ENCODE peak calls at places on chromosomes 13 and 19, in six cellular contexts. One of them, this sample, is unnamed.
A peak's percentile ranks its signal among the peaks of the same experiment; 100 is the strongest.

GRCh38 chr13:74647211-74647610 is 513.0 kb upstream of the KLF12 start:
- DNase-seq in AG10803: no peak
- DNase-seq in nephron progenitor cell: no peak
- DNase-seq in choroid plexus epithelial cell: no peak
- DNase-seq in body of pancreas: no peak
- DNase-seq in upper lobe of right lung: no peak
- DNase-seq in this sample: no peak

GRCh38 chr13:52599853-52600603 is 42.2 kb upstream of the HNRNPA1L2 start:
- DNase-seq in nephron progenitor cell: peak; percentile 77
- DNase-seq in upper lobe of right lung: peak; percentile 73
- DNase-seq in choroid plexus epithelial cell: peak; percentile 41
- DNase-seq in AG10803: peak; percentile 6
- DNase-seq in body of pancreas: peak; percentile 32
- DNase-seq in this sample: peak; percentile 54

GRCh38 chr19:39192846-39193245 is 3.9 kb upstream of the NCCRP1 start:
- DNase-seq in upper lobe of right lung: no peak
- DNase-seq in AG10803: no peak
- DNase-seq in choroid plexus epithelial cell: peak; percentile 4
- DNase-seq in nephron progenitor cell: no peak
- DNase-seq in body of pancreas: no peak
- DNase-seq in this sample: no peak

GRCh38 chr19:1521636-1522035 is 2.2 kb upstream of the PLK5 start:
- DNase-seq in upper lobe of right lung: no peak
- DNase-seq in choroid plexus epithelial cell: no peak
- DNase-seq in body of pancreas: no peak
- DNase-seq in AG10803: no peak
- DNase-seq in nephron progenitor cell: no peak
- DNase-seq in this sample: no peak

GRCh38 chr13:109529964-109530363 is 256.4 kb downstream of the IRS2 start:
- DNase-seq in choroid plexus epithelial cell: no peak
- DNase-seq in upper lobe of right lung: no peak
- DNase-seq in body of pancreas: no peak
- DNase-seq in AG10803: no peak
- DNase-seq in nephron progenitor cell: no peak
- DNase-seq in this sample: no peak

GRCh38 chr13:95164830-95165229 is 136.4 kb downstream of the ABCC4 start:
- DNase-seq in AG10803: no peak
- DNase-seq in upper lobe of right lung: no peak
- DNase-seq in nephron progenitor cell: no peak
- DNase-seq in choroid plexus epithelial cell: no peak
- DNase-seq in body of pancreas: no peak
- DNase-seq in this sample: no peak

GRCh38 chr19:38057954-38058690 is 151.1 kb downstream of the SIPA1L3 start:
- DNase-seq in upper lobe of right lung: peak; percentile 87
- DNase-seq in AG10803: no peak
- DNase-seq in body of pancreas: peak; percentile 81
- DNase-seq in choroid plexus epithelial cell: no peak
- DNase-seq in nephron progenitor cell: no peak
- DNase-seq in this sample: no peak

GRCh38 chr13:65532231-65532630 is 1697.9 kb downstream of the PCDH9 start:
- DNase-seq in upper lobe of right lung: no peak
- DNase-seq in nephron progenitor cell: no peak
- DNase-seq in body of pancreas: no peak
- DNase-seq in AG10803: no peak
- DNase-seq in choroid plexus epithelial cell: no peak
- DNase-seq in this sample: no peak

GRCh38 chr19:45881909-45882528 is 3.9 kb downstream of the IRF2BP1 start:
- DNase-seq in AG10803: no peak
- DNase-seq in body of pancreas: peak; percentile 87
- DNase-seq in choroid plexus epithelial cell: no peak
- DNase-seq in upper lobe of right lung: no peak
- DNase-seq in nephron progenitor cell: no peak
- DNase-seq in this sample: no peak

GRCh38 chr13:92510416-92510815 is 716.2 kb upstream of the GPC6 start:
- DNase-seq in nephron progenitor cell: no peak
- DNase-seq in body of pancreas: no peak
- DNase-seq in upper lobe of right lung: no peak
- DNase-seq in AG10803: no peak
- DNase-seq in choroid plexus epithelial cell: peak; percentile 88
- DNase-seq in this sample: no peak

GRCh38 chr19:325937-326565 is 18.5 kb downstream of the MIER2 start:
- DNase-seq in choroid plexus epithelial cell: no peak
- DNase-seq in AG10803: no peak
- DNase-seq in body of pancreas: no peak
- DNase-seq in upper lobe of right lung: peak; percentile 60
- DNase-seq in nephron progenitor cell: no peak
- DNase-seq in this sample: no peak

GRCh38 chr13:109720758-109721184 is 65.6 kb downstream of the IRS2 start:
- DNase-seq in nephron progenitor cell: no peak
- DNase-seq in body of pancreas: no peak
- DNase-seq in upper lobe of right lung: no peak
- DNase-seq in choroid plexus epithelial cell: no peak
- DNase-seq in AG10803: no peak
- DNase-seq in this sample: no peak

GRCh38 chr19:42316223-42317211 is 3.4 kb downstream of the TMEM145 start:
- DNase-seq in choroid plexus epithelial cell: peak; percentile 42
- DNase-seq in body of pancreas: no peak
- DNase-seq in nephron progenitor cell: no peak
- DNase-seq in upper lobe of right lung: peak; percentile 80
- DNase-seq in AG10803: peak; percentile 44
- DNase-seq in this sample: no peak

GRCh38 chr13:41098761-41099160 is 33.8 kb downstream of the KBTBD6 start:
- DNase-seq in nephron progenitor cell: no peak
- DNase-seq in choroid plexus epithelial cell: no peak
- DNase-seq in upper lobe of right lung: no peak
- DNase-seq in AG10803: no peak
- DNase-seq in body of pancreas: no peak
- DNase-seq in this sample: no peak

GRCh38 chr19:1355974-1356865 is 27.5 kb upstream of the NDUFS7 start:
- DNase-seq in choroid plexus epithelial cell: peak; percentile 14
- DNase-seq in upper lobe of right lung: no peak
- DNase-seq in nephron progenitor cell: no peak
- DNase-seq in body of pancreas: no peak
- DNase-seq in AG10803: peak; percentile 66
- DNase-seq in this sample: no peak

GRCh38 chr13:40273173-40274000 is 393.1 kb downstream of the FOXO1 start:
- DNase-seq in choroid plexus epithelial cell: no peak
- DNase-seq in upper lobe of right lung: no peak
- DNase-seq in body of pancreas: no peak
- DNase-seq in AG10803: no peak
- DNase-seq in nephron progenitor cell: no peak
- DNase-seq in this sample: no peak

GRCh38 chr19:10686661-10687517 is 14.3 kb upstream of the QTRT1 start:
- DNase-seq in nephron progenitor cell: no peak
- DNase-seq in AG10803: no peak
- DNase-seq in choroid plexus epithelial cell: peak; percentile 18
- DNase-seq in upper lobe of right lung: no peak
- DNase-seq in body of pancreas: no peak
- DNase-seq in this sample: no peak

GRCh38 chr13:110625771-110626321 is 10.5 kb downstream of the NAXD start:
- DNase-seq in choroid plexus epithelial cell: no peak
- DNase-seq in body of pancreas: no peak
- DNase-seq in nephron progenitor cell: no peak
- DNase-seq in upper lobe of right lung: no peak
- DNase-seq in AG10803: no peak
- DNase-seq in this sample: no peak

GRCh38 chr19:9917322-9917721 is 19.0 kb downstream of the OLFM2 start:
- DNase-seq in nephron progenitor cell: peak; percentile 36
- DNase-seq in choroid plexus epithelial cell: peak; percentile 70
- DNase-seq in AG10803: peak; percentile 46
- DNase-seq in upper lobe of right lung: no peak
- DNase-seq in body of pancreas: peak; percentile 29
- DNase-seq in this sample: peak; percentile 44

GRCh38 chr13:46556380-46556779 is 3.4 kb downstream of the LRCH1 start:
- DNase-seq in upper lobe of right lung: no peak
- DNase-seq in body of pancreas: no peak
- DNase-seq in choroid plexus epithelial cell: no peak
- DNase-seq in nephron progenitor cell: no peak
- DNase-seq in AG10803: no peak
- DNase-seq in this sample: no peak

GRCh38 chr19:2613507-2614295 is 88.8 kb downstream of the GNG7 start:
- DNase-seq in AG10803: peak; percentile 41
- DNase-seq in body of pancreas: peak; percentile 44
- DNase-seq in nephron progenitor cell: peak; percentile 58
- DNase-seq in upper lobe of right lung: peak; percentile 77
- DNase-seq in choroid plexus epithelial cell: peak; percentile 54
- DNase-seq in this sample: peak; percentile 60

GRCh38 chr19:55813906-55814305 is 17.9 kb downstream of the NLRP11 start:
- DNase-seq in choroid plexus epithelial cell: no peak
- DNase-seq in body of pancreas: no peak
- DNase-seq in nephron progenitor cell: no peak
- DNase-seq in upper lobe of right lung: no peak
- DNase-seq in AG10803: no peak
- DNase-seq in this sample: no peak

GRCh38 chr19:1016647-1017114 is 4.2 kb downstream of the TMEM259 start:
- DNase-seq in body of pancreas: peak; percentile 58
- DNase-seq in upper lobe of right lung: no peak
- DNase-seq in nephron progenitor cell: no peak
- DNase-seq in AG10803: peak; percentile 58
- DNase-seq in choroid plexus epithelial cell: peak; percentile 69
- DNase-seq in this sample: no peak

GRCh38 chr19:5365905-5366304 is 25.3 kb upstream of the PTPRS start:
- DNase-seq in AG10803: no peak
- DNase-seq in upper lobe of right lung: no peak
- DNase-seq in nephron progenitor cell: no peak
- DNase-seq in choroid plexus epithelial cell: no peak
- DNase-seq in body of pancreas: no peak
- DNase-seq in this sample: no peak

GRCh38 chr19:3366761-3367571 is 583 bp downstream of the NFIC start:
- DNase-seq in body of pancreas: peak; percentile 73
- DNase-seq in AG10803: no peak
- DNase-seq in upper lobe of right lung: peak; percentile 85
- DNase-seq in nephron progenitor cell: peak; percentile 35
- DNase-seq in choroid plexus epithelial cell: peak; percentile 51
- DNase-seq in this sample: no peak

GRCh38 chr13:39364797-39365468 is 238.1 kb downstream of the LHFPL6 start:
- DNase-seq in upper lobe of right lung: no peak
- DNase-seq in nephron progenitor cell: peak; percentile 26
- DNase-seq in choroid plexus epithelial cell: peak; percentile 57
- DNase-seq in body of pancreas: no peak
- DNase-seq in AG10803: peak; percentile 43
- DNase-seq in this sample: no peak

GRCh38 chr19:55460670-55461258 is 678 bp downstream of the ISOC2 start:
- DNase-seq in nephron progenitor cell: peak; percentile 89
- DNase-seq in AG10803: peak; percentile 90
- DNase-seq in choroid plexus epithelial cell: peak; percentile 86
- DNase-seq in body of pancreas: peak; percentile 80
- DNase-seq in upper lobe of right lung: peak; percentile 84
- DNase-seq in this sample: peak; percentile 60

GRCh38 chr13:98315466-98315865 is 138.4 kb upstream of the RNF113B start:
- DNase-seq in AG10803: peak; percentile 75
- DNase-seq in nephron progenitor cell: no peak
- DNase-seq in upper lobe of right lung: no peak
- DNase-seq in choroid plexus epithelial cell: peak; percentile 63
- DNase-seq in body of pancreas: no peak
- DNase-seq in this sample: peak; percentile 41

GRCh38 chr19:18610245-18610555 is 2.5 kb upstream of the TMEM59L start:
- DNase-seq in AG10803: no peak
- DNase-seq in body of pancreas: no peak
- DNase-seq in choroid plexus epithelial cell: no peak
- DNase-seq in nephron progenitor cell: no peak
- DNase-seq in upper lobe of right lung: no peak
- DNase-seq in this sample: no peak
- TF ChIP-seq CTCF in AG10803: no peak
- TF ChIP-seq CTCF in body of pancreas: no peak
- TF ChIP-seq CTCF in choroid plexus epithelial cell: no peak
- TF ChIP-seq CTCF in nephron progenitor cell: no peak
- TF ChIP-seq CTCF in upper lobe of right lung: no peak
- TF ChIP-seq CTCF in this sample: no peak

DNA sequence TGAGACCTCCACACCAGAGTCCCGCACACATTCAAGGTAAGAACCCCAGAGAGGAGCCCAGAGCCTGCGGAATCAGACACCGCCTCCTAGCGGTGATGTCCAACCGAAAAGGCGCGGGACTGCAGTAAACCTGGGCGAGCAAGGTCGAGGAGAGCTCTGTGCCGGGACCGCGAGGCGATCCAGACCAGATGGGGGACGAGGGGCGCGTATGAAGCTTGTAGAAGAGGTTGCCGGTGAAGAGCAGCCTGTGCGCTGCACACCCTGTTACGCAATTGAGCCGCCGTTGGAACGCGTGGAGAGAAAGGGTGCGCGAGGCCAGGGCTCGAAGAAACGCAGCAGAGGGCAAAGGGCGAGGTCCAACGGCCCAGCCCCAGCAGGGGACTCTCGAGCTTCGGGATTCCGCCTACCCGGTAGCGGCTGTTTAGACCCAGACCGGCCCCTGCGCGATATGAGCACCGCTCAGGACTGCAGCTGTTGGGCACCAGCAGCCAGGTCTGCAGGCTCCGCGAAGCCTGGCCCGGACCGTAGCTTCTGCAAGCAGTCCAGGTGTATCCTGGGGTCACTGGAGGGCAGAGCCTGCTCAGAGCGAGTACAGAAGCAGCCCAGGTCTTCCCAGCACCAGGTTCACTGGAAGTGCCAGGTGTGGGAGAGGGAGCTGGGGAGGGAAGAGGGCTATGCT is 65.9 kb upstream of the ZNF599 start:
- DNase-seq in body of pancreas: peak; percentile 42
- DNase-seq in upper lobe of right lung: no peak
- DNase-seq in nephron progenitor cell: peak; percentile 43
- DNase-seq in choroid plexus epithelial cell: peak; percentile 28
- DNase-seq in AG10803: peak; percentile 5
- DNase-seq in this sample: peak; percentile 47
- TF ChIP-seq CTCF in body of pancreas: peak; percentile 12
- TF ChIP-seq CTCF in upper lobe of right lung: peak; percentile 32
- TF ChIP-seq CTCF in nephron progenitor cell: peak; percentile 31
- TF ChIP-seq CTCF in choroid plexus epithelial cell: peak; percentile 57
- TF ChIP-seq CTCF in AG10803: peak; percentile 36
- TF ChIP-seq CTCF in this sample: peak; percentile 62

GRCh38 chr13:53775807-53776206 is 747.2 kb downstream of the OLFM4 start:
- DNase-seq in nephron progenitor cell: no peak
- DNase-seq in upper lobe of right lung: no peak
- DNase-seq in body of pancreas: no peak
- DNase-seq in AG10803: no peak
- DNase-seq in choroid plexus epithelial cell: no peak
- DNase-seq in this sample: no peak

GRCh38 chr13:53783466-53783865 is 754.9 kb downstream of the OLFM4 start:
- DNase-seq in AG10803: no peak
- DNase-seq in choroid plexus epithelial cell: no peak
- DNase-seq in nephron progenitor cell: peak; percentile 2
- DNase-seq in upper lobe of right lung: no peak
- DNase-seq in body of pancreas: peak; percentile 24
- DNase-seq in this sample: no peak

GRCh38 chr13:53781941-53782340 is 753.3 kb downstream of the OLFM4 start:
- DNase-seq in choroid plexus epithelial cell: no peak
- DNase-seq in body of pancreas: no peak
- DNase-seq in upper lobe of right lung: no peak
- DNase-seq in nephron progenitor cell: peak; percentile 8
- DNase-seq in AG10803: no peak
- DNase-seq in this sample: no peak

GRCh38 chr13:53782400-53783030 is 753.9 kb downstream of the OLFM4 start:
- DNase-seq in AG10803: peak; percentile 50
- DNase-seq in upper lobe of right lung: no peak
- DNase-seq in choroid plexus epithelial cell: peak; percentile 57
- DNase-seq in nephron progenitor cell: peak; percentile 44
- DNase-seq in body of pancreas: peak; percentile 49
- DNase-seq in this sample: peak; percentile 24

GRCh38 chr13:53778937-53779336 is 750.3 kb downstream of the OLFM4 start:
- DNase-seq in upper lobe of right lung: no peak
- DNase-seq in choroid plexus epithelial cell: no peak
- DNase-seq in nephron progenitor cell: no peak
- DNase-seq in AG10803: no peak
- DNase-seq in body of pancreas: no peak
- DNase-seq in this sample: no peak
- TF ChIP-seq CTCF in upper lobe of right lung: no peak
- TF ChIP-seq CTCF in choroid plexus epithelial cell: no peak
- TF ChIP-seq CTCF in nephron progenitor cell: no peak
- TF ChIP-seq CTCF in AG10803: no peak
- TF ChIP-seq CTCF in body of pancreas: no peak
- TF ChIP-seq CTCF in this sample: no peak

GRCh38 chr19:13058951-13059660 is 43.6 kb downstream of the LYL1 start:
- DNase-seq in nephron progenitor cell: no peak
- DNase-seq in choroid plexus epithelial cell: no peak
- DNase-seq in upper lobe of right lung: no peak
- DNase-seq in AG10803: no peak
- DNase-seq in body of pancreas: no peak
- DNase-seq in this sample: no peak
- TF ChIP-seq CTCF in nephron progenitor cell: no peak
- TF ChIP-seq CTCF in choroid plexus epithelial cell: peak; percentile 14
- TF ChIP-seq CTCF in upper lobe of right lung: no peak
- TF ChIP-seq CTCF in AG10803: peak; percentile 31
- TF ChIP-seq CTCF in body of pancreas: no peak
- TF ChIP-seq CTCF in this sample: no peak

This sample was measured in endothelial cell.